ENCODE peak calls at places on chromosomes 4 and X, in four cellular contexts. W, G, M and J are unnamed samples.

GRCh38 chrX:132876509-132876837 is 82.0 kb downstream of the HS6ST2 start:
- DNase-seq in W (no peak), G (no peak), M (no peak), J (no peak)

GRCh38 chr4:15779336-15779735 is 1.2 kb downstream of the CD38 start:
- DNase-seq in W (peak), G (no peak), M (no peak), J (no peak)

GRCh38 chr4:119659576-119659975 is 31.0 kb upstream of the PDE5A start:
- DNase-seq in W (peak), G (no peak), M (no peak), J (no peak)

GRCh38 chr4:120557372-120557771 is 365.2 kb downstream of the PRDM5 start:
- DNase-seq in W (no peak), G (no peak), M (no peak), J (no peak)

GRCh38 chr4:57080781-57081650 is 29.2 kb downstream of the IGFBP7 start:
- DNase-seq in W (peak), G (no peak), M (no peak), J (no peak)

GRCh38 chr4:24054910-24055309 is 165.1 kb upstream of the PPARGC1A start:
- DNase-seq in W (no peak), G (no peak), M (no peak), J (no peak)

GRCh38 chr4:165537028-165537648 is 158.3 kb downstream of the CPE start:
- DNase-seq in W (peak), G (peak), M (no peak), J (no peak)

GRCh38 chr4:138242076-138242829 is at the start of gene SLC7A11:
- DNase-seq in W (peak), G (peak), M (peak), J (peak)

GRCh38 chr4:153450545-153450917 is 15.6 kb upstream of the TMEM131L start:
- DNase-seq in W (no peak), G (no peak), M (no peak), J (no peak)

GRCh38 chrX:148270499-148270898 is 229.9 kb upstream of the AFF2 start:
- DNase-seq in W (no peak), G (no peak), M (no peak), J (no peak)

GRCh38 chrX:134692990-134693389 is 34.7 kb upstream of the PLAC1 start:
- DNase-seq in W (no peak), G (no peak), M (no peak), J (no peak)

GRCh38 chr4:105280338-105280809 is 133.7 kb downstream of the TET2 start:
- DNase-seq in W (no peak), G (no peak), M (no peak), J (no peak)

GRCh38 chrX:70455366-70456202 is 10.9 kb downstream of the DLG3 start:
- DNase-seq in W (no peak), G (no peak), M (no peak), J (no peak)

GRCh38 chrX:45385767-45386166 is 185.1 kb upstream of the DIPK2B start:
- DNase-seq in W (no peak), G (no peak), M (no peak), J (no peak)

GRCh38 chr4:100494166-100494565 is 23.7 kb downstream of the EMCN start:
- DNase-seq in W (no peak), G (no peak), M (no peak), J (no peak)

GRCh38 chr4:1167244-1167949 is 5.0 kb downstream of the SPON2 start:
- DNase-seq in W (peak), G (peak), M (peak), J (peak)

GRCh38 chr4:3346146-3346545 is 53.3 kb downstream of the RGS12 start:
- DNase-seq in W (peak), G (peak), M (peak), J (no peak)

GRCh38 chr4:27098034-27098433 is 237.4 kb downstream of the STIM2 start:
- DNase-seq in W (no peak), G (no peak), M (no peak), J (no peak)

GRCh38 chr4:3481783-3482397 is 18.8 kb downstream of the DOK7 start:
- DNase-seq in W (no peak), G (no peak), M (no peak), J (no peak)

GRCh38 chr4:56276547-56276946 is 110.7 kb downstream of the AASDH start:
- DNase-seq in W (no peak), G (no peak), M (no peak), J (no peak)

GRCh38 chr4:147591048-147591577 is 26.1 kb upstream of the TMEM184C start:
- DNase-seq in W (no peak), G (no peak), M (no peak), J (no peak)

GRCh38 chr4:184750926-184751584 is 17.2 kb upstream of the CENPU start:
- DNase-seq in W (no peak), G (no peak), M (no peak), J (no peak)

GRCh38 chrX:53188763-53189162 is 36.2 kb downstream of the KDM5C start:
- DNase-seq in W (no peak), G (no peak), M (peak), J (no peak)

DNA sequence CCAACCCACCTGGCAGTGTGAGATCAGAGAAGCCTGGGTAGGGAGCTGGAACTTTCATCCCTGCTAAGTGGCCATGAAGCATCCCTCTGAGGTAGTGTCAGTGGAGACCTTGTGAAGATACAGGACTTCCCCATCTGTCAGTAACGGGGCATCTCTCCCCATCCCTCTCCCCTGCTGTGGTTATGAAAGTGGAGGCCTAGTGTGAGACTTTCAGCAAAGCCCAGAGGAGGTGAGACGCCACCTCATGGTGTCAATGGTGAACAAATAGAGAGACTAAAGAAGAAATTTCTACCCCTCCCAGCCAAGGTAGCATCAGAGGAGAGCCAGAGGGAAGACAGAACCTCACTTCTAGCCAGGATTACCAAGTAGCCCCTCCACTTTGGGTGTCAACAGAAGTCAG is 150.2 kb downstream of the VEGFC start:
- DNase-seq in W (no peak), G (no peak), M (no peak), J (no peak)
- TF ChIP-seq POLR2A in W (no peak), G (no peak), M (no peak), J (no peak)

DNA sequence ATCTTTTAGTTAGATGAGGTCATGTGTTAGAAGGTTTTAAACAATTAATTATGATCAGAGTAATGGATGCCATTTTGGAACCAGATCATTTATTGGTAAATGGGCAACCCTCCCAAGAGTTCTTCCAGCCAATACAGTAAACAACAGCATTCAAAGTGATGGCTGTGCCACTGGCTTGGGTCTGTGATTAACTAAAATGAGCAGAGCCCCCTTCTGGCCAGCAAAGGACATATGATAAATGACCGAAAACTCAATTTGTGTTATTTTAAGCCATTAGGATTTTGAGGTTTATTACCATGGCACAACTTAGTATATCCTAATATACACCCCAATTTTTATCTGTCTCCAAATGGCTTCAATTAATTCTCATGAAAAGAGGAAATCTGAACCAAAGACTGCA is 90.8 kb upstream of the NPFFR2 start:
- DNase-seq in W (peak), G (no peak), M (no peak), J (no peak)
- TF ChIP-seq POLR2AphosphoS5 in W (no peak), G (no peak), M (no peak), J (no peak)

GRCh38 chr4:123260429-123261052 is 136.1 kb upstream of the SPRY1 start:
- DNase-seq in W (no peak), G (no peak), M (no peak), J (no peak)
- TF ChIP-seq TAF1 in W (no peak), G (no peak), M (no peak), J (no peak)

GRCh38 chrX:276588-277171 is 4.5 kb upstream of the PLCXD1 start:
- DNase-seq in W (no peak), G (no peak), M (no peak), J (no peak)

GRCh38 chrX:275476-275966 is 5.7 kb upstream of the PLCXD1 start:
- DNase-seq in W (no peak), G (no peak), M (no peak), J (no peak)

GRCh38 chrX:274904-275475 is 6.2 kb upstream of the PLCXD1 start:
- DNase-seq in W (peak), G (no peak), M (no peak), J (no peak)

GRCh38 chrX:270848-271367 is 10.3 kb upstream of the PLCXD1 start:
- DNase-seq in W (no peak), G (no peak), M (no peak), J (no peak)

DNA sequence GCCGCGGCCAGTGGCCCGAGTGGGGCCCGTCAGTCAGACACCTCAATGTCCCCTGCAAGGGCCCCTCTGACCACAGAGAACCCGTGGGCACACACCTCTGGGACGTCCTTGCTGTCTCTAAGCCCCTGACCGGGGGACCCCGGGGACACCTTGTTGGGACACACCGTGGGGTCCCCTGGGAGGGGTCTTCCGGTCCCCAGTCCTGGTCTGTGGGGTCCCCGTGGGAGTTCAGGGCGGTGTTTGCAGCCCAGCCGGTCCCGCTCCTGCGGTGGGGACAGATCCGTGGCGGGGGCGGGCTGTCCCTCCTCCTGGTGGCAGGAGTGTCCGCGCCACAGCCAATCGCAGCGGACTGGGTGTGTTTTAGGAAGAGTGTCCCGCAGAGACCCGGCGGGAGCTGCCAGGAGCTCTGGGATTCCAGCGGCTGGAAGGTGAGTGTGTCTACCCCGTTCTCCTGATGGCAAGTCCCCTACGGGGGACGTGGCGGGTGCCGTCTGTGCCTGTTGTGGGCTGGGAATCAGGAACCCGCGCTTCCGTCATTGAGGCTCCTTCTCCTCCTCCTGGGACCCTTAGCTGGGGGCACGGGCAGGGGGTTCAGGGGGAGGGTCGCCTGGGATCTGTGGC is 5.1 kb upstream of the PLCXD1 start:
- DNase-seq in W (peak), G (peak), M (no peak), J (peak)
- TF ChIP-seq POLR2A in W (peak), G (no peak), M (no peak), J (no peak)

GRCh38 chr4:81215219-81215892 is at the start of gene PRKG2:
- DNase-seq in W (no peak), G (no peak), M (no peak), J (no peak)
- TF ChIP-seq POLR2AphosphoS5 in W (no peak), G (no peak), M (no peak), J (no peak)

GRCh38 chrX:130093271-130093670 is 17.0 kb downstream of the ELF4 start:
- DNase-seq in W (no peak), G (no peak), M (no peak), J (no peak)

GRCh38 chrX:130094712-130095111 is 15.6 kb downstream of the ELF4 start:
- DNase-seq in W (no peak), G (no peak), M (no peak), J (no peak)

GRCh38 chrX:130097507-130098201 is 12.6 kb downstream of the ELF4 start:
- DNase-seq in W (peak), G (no peak), M (no peak), J (no peak)

GRCh38 chrX:130098202-130098552 is 12.1 kb downstream of the ELF4 start:
- DNase-seq in W (no peak), G (no peak), M (no peak), J (no peak)

DNA sequence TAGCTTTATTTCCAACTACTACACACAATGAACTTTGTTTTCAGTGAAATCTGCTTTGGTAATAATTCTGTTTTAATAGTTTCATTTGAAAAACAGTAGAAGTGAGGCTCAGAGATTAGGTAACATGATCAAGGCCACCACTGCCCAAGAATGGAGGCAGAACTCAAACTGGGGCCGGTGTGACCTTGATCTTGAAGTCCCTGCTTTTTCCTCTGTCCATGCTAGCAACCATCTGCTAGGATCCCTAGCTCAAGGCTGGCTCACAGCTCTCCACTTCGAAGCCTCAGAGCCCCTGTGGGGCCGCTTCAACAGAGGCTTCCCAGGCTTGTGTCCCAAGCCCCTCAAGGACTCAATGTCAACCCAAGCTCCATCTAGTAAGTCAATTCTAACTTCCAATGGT is 15.0 kb downstream of the ELF4 start:
- DNase-seq in W (no peak), G (no peak), M (no peak), J (no peak)
- TF ChIP-seq TAF1 in W (no peak), G (no peak), M (no peak), J (no peak)

GRCh38 chrX:136909706-136910564 is 29.4 kb upstream of the RBMX start:
- DNase-seq in W (no peak), G (peak), M (peak), J (peak)
- TF ChIP-seq POLR2A in W (no peak), G (no peak), M (no peak), J (no peak)

GRCh38 chr4:37890501-37891220 is at the start of gene TBC1D1:
- DNase-seq in W (no peak), G (peak), M (no peak), J (peak)

GRCh38 chr4:37882665-37883296 is 8.1 kb upstream of the TBC1D1 start:
- DNase-seq in W (no peak), G (no peak), M (no peak), J (no peak)

GRCh38 chr4:37889849-37890500 is 909 bp upstream of the TBC1D1 start:
- DNase-seq in W (no peak), G (no peak), M (no peak), J (no peak)

GRCh38 chr4:37884855-37885487 is 5.9 kb upstream of the TBC1D1 start:
- DNase-seq in W (no peak), G (no peak), M (no peak), J (no peak)

DNA sequence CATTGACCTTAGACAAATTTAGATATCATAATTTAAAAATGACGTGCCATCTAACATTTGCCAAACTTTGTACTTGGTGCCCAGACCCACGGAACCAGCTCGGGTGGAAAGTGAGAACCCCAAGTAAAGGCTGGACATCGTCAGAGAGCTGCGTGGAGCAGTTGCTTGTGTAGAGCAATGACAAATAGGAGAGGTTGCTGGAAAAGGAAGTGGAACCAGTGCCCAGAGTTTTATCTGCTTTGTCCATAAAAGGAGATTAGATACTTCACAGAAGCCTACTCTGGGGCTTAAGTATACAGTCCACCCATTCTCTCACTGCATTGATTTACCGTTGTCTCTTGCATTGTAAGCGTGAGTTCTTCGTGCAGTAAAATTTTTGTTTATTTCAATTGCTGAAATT is 5.4 kb upstream of the TBC1D1 start:
- DNase-seq in W (no peak), G (no peak), M (no peak), J (no peak)
- TF ChIP-seq POLR2AphosphoS5 in W (no peak), G (no peak), M (no peak), J (no peak)